ENCODE peak calls at places on chromosome 10, in nine cellular contexts. N is PC-9, B is OCI-LY7, Y is A549, J is hepatocyte, R is epithelial cell of proximal tubule, O is A673, E is colonic mucosa, V is adrenal gland. A is an unnamed sample.

GRCh38 chr10:132589015-132589414 is 51.4 kb downstream of the INPP5A start:
- DNase-seq in O (no peak), B (no peak), R (no peak), V (no peak), N (no peak), Y (no peak), E (no peak), J (no peak), A (no peak)

GRCh38 chr10:58280485-58280884 is 11.5 kb downstream of the CISD1 start:
- DNase-seq in V (no peak), J (no peak), Y (no peak), N (peak), O (no peak), R (no peak), E (no peak), B (no peak), A (no peak)

GRCh38 chr10:104416851-104417250 is 63.2 kb downstream of the CFAP58 start:
- DNase-seq in E (no peak), R (no peak), N (no peak), V (no peak), J (no peak), Y (no peak), B (no peak), O (peak), A (no peak)

GRCh38 chr10:50593523-50593922 is 30.2 kb downstream of the SGMS1 start:
- DNase-seq in N (no peak), Y (no peak), E (no peak), B (no peak), J (no peak), O (no peak), R (no peak), V (no peak), A (peak)

GRCh38 chr10:79380918-79381775 is 33.9 kb downstream of the PPIF start:
- DNase-seq in E (peak), V (peak), Y (no peak), N (no peak), B (no peak), O (no peak), J (no peak), R (no peak), A (no peak)

GRCh38 chr10:89522463-89522862 is 12.9 kb downstream of the SLC16A12 start:
- DNase-seq in V (no peak), E (no peak), N (peak), R (no peak), J (peak), Y (no peak), B (no peak), O (no peak), A (peak)

GRCh38 chr10:110170142-110170887 is 37.1 kb upstream of the MXI1 start:
- DNase-seq in R (no peak), O (no peak), J (no peak), V (peak), B (no peak), E (no peak), N (no peak), Y (no peak), A (no peak)

GRCh38 chr10:124742418-124743187 is 1.6 kb downstream of the FAM53B start:
- DNase-seq in R (no peak), N (no peak), O (peak), J (peak), E (peak), V (no peak), B (peak), Y (peak), A (no peak)

GRCh38 chr10:99358101-99358500 is 28.9 kb downstream of the CNNM1 start:
- DNase-seq in N (no peak), V (no peak), R (no peak), Y (no peak), O (no peak), B (no peak), E (no peak), J (no peak), A (no peak)

GRCh38 chr10:30639946-30640786 is 10.6 kb upstream of the LYZL2 start:
- DNase-seq in O (peak), Y (peak), E (no peak), R (peak), J (peak), B (peak), N (no peak), V (no peak), A (peak)

GRCh38 chr10:112239347-112239746 is 43.9 kb upstream of the TECTB start:
- DNase-seq in R (no peak), B (no peak), N (no peak), E (no peak), V (no peak), J (no peak), O (no peak), Y (no peak), A (no peak)

GRCh38 chr10:110399163-110400094 is 94.7 kb upstream of the SMNDC1 start:
- DNase-seq in J (peak), E (no peak), R (peak), N (peak), V (peak), B (no peak), O (peak), Y (peak), A (peak)

GRCh38 chr10:29039091-29039490 is 249.8 kb upstream of the LYZL1 start:
- DNase-seq in R (no peak), N (no peak), B (no peak), E (no peak), Y (no peak), O (no peak), J (no peak), V (no peak), A (no peak)

GRCh38 chr10:132393695-132394181 is 3.3 kb upstream of the PWWP2B start:
- DNase-seq in V (peak), E (no peak), B (no peak), R (no peak), N (no peak), O (no peak), Y (no peak), J (no peak), A (no peak)

GRCh38 chr10:87505366-87506113 is 847 bp downstream of the MINPP1 start:
- DNase-seq in O (peak), N (peak), E (peak), Y (peak), V (no peak), J (peak), R (peak), B (peak), A (peak)

GRCh38 chr10:78336402-78336791 is 302.7 kb downstream of the RPS24 start:
- DNase-seq in O (no peak), B (no peak), E (peak), J (no peak), V (peak), N (no peak), Y (no peak), R (no peak), A (peak)

GRCh38 chr10:61896854-61897661 is 4.4 kb upstream of the ARID5B start:
- DNase-seq in V (peak), E (peak), B (peak), O (peak), R (no peak), J (peak), Y (peak), N (no peak), A (peak)

GRCh38 chr10:123583639-123584418 is 82.3 kb upstream of the GPR26 start:
- DNase-seq in R (peak), E (peak), Y (peak), J (peak), N (no peak), V (peak), B (no peak), O (peak), A (peak)

GRCh38 chr10:6269953-6270867 is 67.5 kb downstream of the PFKFB3 start:
- DNase-seq in V (no peak), Y (no peak), E (peak), J (no peak), O (no peak), R (no peak), N (no peak), B (peak), A (no peak)

GRCh38 chr10:93495654-93496321 is 624 bp upstream of the CEP55 start:
- DNase-seq in J (peak), B (peak), V (peak), N (no peak), R (no peak), O (peak), Y (peak), E (peak), A (no peak)

GRCh38 chr10:33143160-33143728 is 185.2 kb upstream of the ITGB1 start:
- DNase-seq in E (no peak), N (no peak), B (no peak), J (no peak), O (peak), Y (peak), V (no peak), R (no peak), A (peak)

GRCh38 chr10:107619124-107619523 is 454.6 kb upstream of the SORCS1 start:
- DNase-seq in Y (no peak), V (no peak), J (no peak), E (no peak), N (no peak), B (no peak), R (no peak), O (no peak), A (no peak)

GRCh38 chr10:114703377-114704125 is 45.5 kb upstream of the ABLIM1 start:
- DNase-seq in R (no peak), B (peak), N (no peak), V (no peak), J (peak), O (peak), E (no peak), Y (peak), A (peak)

GRCh38 chr10:114684085-114684821 is 26.2 kb upstream of the ABLIM1 start:
- DNase-seq in J (peak), N (no peak), V (no peak), O (peak), B (no peak), Y (peak), E (peak), R (peak), A (peak)

GRCh38 chr10:65891073-65891981 is 1034.5 kb upstream of the LRRTM3 start:
- DNase-seq in V (no peak), Y (peak), O (no peak), E (no peak), N (peak), R (no peak), B (no peak), J (peak), A (no peak)

GRCh38 chr10:603745-604144 is 85.7 kb downstream of the DIP2C start:
- DNase-seq in N (no peak), B (no peak), O (no peak), V (no peak), R (no peak), J (no peak), Y (no peak), E (no peak), A (no peak)

GRCh38 chr10:130403153-130403890 is 267.1 kb downstream of the GLRX3 start:
- DNase-seq in J (no peak), R (no peak), V (no peak), O (no peak), B (no peak), N (no peak), E (no peak), Y (no peak), A (no peak)

GRCh38 chr10:110681023-110681681 is 37.0 kb downstream of the RBM20 start:
- DNase-seq in E (peak), V (peak), R (no peak), J (peak), O (peak), B (peak), N (no peak), Y (peak), A (peak)

GRCh38 chr10:13412894-13413293 is 64.8 kb upstream of the SEPHS1 start:
- DNase-seq in N (no peak), Y (no peak), B (no peak), J (no peak), O (no peak), V (no peak), R (no peak), E (no peak), A (no peak)

GRCh38 chr10:1134156-1134555 is 78.0 kb downstream of the WDR37 start:
- DNase-seq in E (no peak), O (no peak), V (no peak), Y (no peak), B (no peak), R (no peak), N (no peak), J (no peak), A (no peak)

GRCh38 chr10:52778511-52779392 is 6.2 kb upstream of the MBL2 start:
- DNase-seq in N (no peak), O (peak), J (no peak), E (no peak), B (peak), R (no peak), Y (no peak), V (no peak), A (peak)

GRCh38 chr10:124998624-124999291 is 56.8 kb downstream of the ZRANB1 start:
- DNase-seq in N (no peak), J (no peak), B (no peak), R (no peak), E (peak), Y (no peak), O (no peak), V (peak), A (no peak)

GRCh38 chr10:44380829-44381600 is 3.9 kb downstream of the CXCL12 start:
- DNase-seq in N (no peak), O (no peak), R (no peak), V (peak), Y (no peak), E (no peak), J (no peak), B (no peak), A (no peak)

GRCh38 chr10:34760606-34761005 is 54.5 kb downstream of the PARD3 start:
- DNase-seq in R (no peak), V (no peak), J (no peak), N (no peak), B (no peak), O (no peak), E (no peak), Y (no peak), A (no peak)

GRCh38 chr10:22712246-22712958 is 2.0 kb downstream of the PIP4K2A start:
- DNase-seq in B (no peak), J (no peak), V (no peak), N (no peak), O (no peak), Y (no peak), R (no peak), E (no peak), A (peak)
- H3K4me3 ChIP-seq in B (peak), J (peak), V (peak), N (peak), O (peak), Y (peak), R (peak), E (peak), A (peak)

GRCh38 chr10:22005763-22006162 is 2.2 kb upstream of the DNAJC1 start:
- DNase-seq in R (no peak), B (peak), E (no peak), O (no peak), V (no peak), J (no peak), Y (no peak), N (no peak), A (no peak)

GRCh38 chr10:22003964-22004281 is 393 bp upstream of the DNAJC1 start:
- DNase-seq in B (no peak), E (no peak), O (no peak), R (no peak), V (no peak), J (no peak), N (no peak), Y (no peak), A (no peak)

GRCh38 chr10:22006379-22006884 is 2.9 kb upstream of the DNAJC1 start:
- DNase-seq in J (no peak), R (no peak), E (no peak), O (no peak), V (no peak), B (no peak), N (no peak), Y (no peak), A (no peak)

GRCh38 chr10:22002531-22003110 is 909 bp downstream of the DNAJC1 start:
- DNase-seq in B (peak), V (peak), J (peak), O (peak), N (peak), R (no peak), E (peak), Y (no peak), A (peak)

DNA sequence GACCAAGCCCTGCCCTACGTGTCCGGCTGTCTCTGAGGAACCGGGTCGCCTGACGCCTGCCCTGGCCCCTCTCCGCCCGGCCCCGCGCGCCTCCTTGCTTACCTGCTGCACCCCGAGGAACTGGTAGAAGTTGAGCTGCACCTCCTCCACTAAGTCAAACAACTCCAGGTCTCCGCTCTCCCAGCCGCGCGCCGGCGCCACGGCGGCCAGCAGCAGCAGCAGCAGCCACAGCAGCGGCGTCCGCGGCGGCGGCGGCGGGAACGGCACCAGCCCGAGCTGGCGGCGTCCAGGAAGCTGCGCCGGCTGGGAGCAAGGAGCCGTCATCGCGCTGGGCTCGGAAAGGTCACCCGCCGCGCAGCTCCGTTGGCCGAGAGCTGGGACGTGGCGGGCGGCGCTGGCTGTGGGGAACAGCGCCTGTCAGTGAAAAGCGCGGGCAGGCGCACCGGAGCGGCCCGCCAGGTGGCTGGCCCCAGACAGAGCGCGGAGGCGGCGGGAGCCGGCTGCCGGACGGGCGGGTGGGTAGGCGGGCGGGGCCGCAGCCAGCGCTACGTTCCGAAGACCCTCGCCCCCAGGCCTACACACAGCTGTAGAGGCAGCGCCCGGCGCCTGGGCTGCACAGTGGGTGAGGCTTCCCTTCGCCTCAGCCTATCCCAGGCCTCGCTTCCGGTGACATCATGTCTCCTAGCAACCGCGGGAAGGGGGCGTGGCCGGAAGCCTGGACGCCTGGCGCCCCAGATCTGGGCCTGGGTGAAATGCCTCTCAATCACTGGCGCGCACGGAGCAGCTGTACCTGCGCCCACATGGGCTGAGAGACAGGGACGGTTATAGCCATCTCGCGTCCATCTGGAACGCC is at the start of gene DNAJC1:
- DNase-seq in O (peak), V (peak), E (peak), B (peak), Y (peak), R (peak), N (peak), J (peak), A (peak)
- TF ChIP-seq CTCF in O (no peak), V (no peak), E (peak), B (no peak), Y (no peak), R (no peak), N (no peak), J (no peak), A (no peak)

DNA sequence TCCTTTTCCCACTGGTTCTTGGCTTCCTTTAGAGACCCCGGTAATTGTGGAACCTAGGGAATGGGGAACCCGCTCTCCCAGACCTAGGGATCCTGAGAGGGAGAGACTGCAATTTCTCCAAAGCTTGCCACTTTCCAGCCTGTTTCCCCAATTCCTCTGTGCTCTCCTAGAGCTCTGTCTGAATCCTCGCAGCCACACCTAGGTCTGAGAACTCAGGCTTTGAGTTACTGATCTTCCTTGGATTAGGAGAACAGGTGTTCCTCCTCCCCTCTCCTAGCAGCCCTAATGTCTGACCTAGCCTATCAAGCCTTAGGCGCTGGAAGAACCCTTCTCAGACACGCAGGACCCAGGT is 20.0 kb downstream of the WNT8B start:
- DNase-seq in R (no peak), B (no peak), E (no peak), J (no peak), O (no peak), N (no peak), V (no peak), Y (no peak), A (no peak)
- H3K4me3 ChIP-seq in R (peak), B (no peak), E (peak), J (no peak), O (peak), N (peak), V (no peak), Y (peak), A (no peak)

DNA sequence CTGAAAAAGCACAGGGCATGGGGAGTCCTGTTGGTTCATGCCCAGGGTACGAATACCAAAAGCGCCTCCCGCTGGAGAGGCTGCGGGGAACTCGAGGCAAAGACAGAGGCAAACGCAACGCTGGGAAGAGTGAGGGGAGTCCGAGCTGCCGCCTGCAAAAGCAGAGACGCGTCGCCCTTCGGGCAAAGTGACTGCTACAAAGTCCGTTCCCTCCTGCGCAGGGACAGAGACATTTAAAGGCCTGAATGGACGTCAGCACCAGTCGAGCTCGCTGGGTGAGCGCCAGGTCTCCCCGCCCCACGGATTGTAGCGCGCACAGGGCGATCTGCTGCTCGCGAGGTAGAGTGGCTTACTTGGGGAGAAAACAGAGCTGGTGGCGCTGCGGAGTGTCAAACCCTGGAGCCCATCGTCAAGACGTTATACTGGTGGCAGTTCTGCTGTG is 732.8 kb downstream of the ZWINT start:
- DNase-seq in R (no peak), O (peak), Y (no peak), B (no peak), E (peak), V (peak), J (peak), N (no peak), A (no peak)
- TF ChIP-seq CTCF in R (no peak), O (no peak), Y (no peak), B (no peak), E (no peak), V (no peak), J (peak), N (no peak), A (no peak)

A was measured in fibroblast of pulmonary artery.